ENCODE peak calls at places on chromosomes 4 and X, in eight cellular contexts. M, L, V, K, W, J, Y and S are unnamed samples. For H3K9me2 and H3K27me3, the result is how much of the 10 kb centered on the place peaks cover.

GRCh38 chr4:35538807-35539206 is 705.5 kb downstream of the ARAP2 start:
- DNase-seq in K (no peak), V (no peak), W (no peak), M (no peak), J (no peak), L (peak), Y (no peak), S (no peak)

GRCh38 chr4:176436500-176436973 is 116.8 kb downstream of the SPCS3 start:
- DNase-seq in L (no peak), Y (no peak), J (peak), K (no peak), W (peak), M (no peak), V (peak), S (peak)

GRCh38 chrX:71541546-71542022 is 8.7 kb downstream of the OGT start:
- DNase-seq in Y (no peak), M (no peak), L (no peak), K (no peak), V (no peak), J (peak), W (no peak), S (peak)

GRCh38 chr4:152680988-152681731 is 1.4 kb upstream of the TMEM154 start:
- DNase-seq in K (no peak), J (peak), W (peak), V (no peak), L (no peak), Y (no peak), M (no peak), S (peak)

GRCh38 chr4:185508162-185508561 is 27.1 kb downstream of the PDLIM3 start:
- DNase-seq in J (peak), W (peak), M (no peak), L (peak), K (no peak), Y (no peak), V (no peak), S (no peak)

GRCh38 chrX:106404512-106404911 is 207.3 kb upstream of the RADX start:
- DNase-seq in Y (no peak), V (no peak), J (peak), W (no peak), M (peak), L (peak), K (no peak), S (no peak)

GRCh38 chr4:151659631-151660030 is 101.2 kb downstream of the GATB start:
- DNase-seq in K (no peak), W (no peak), L (no peak), J (no peak), Y (no peak), M (no peak), V (no peak), S (peak)

GRCh38 chr4:96524311-96524875 is 684.5 kb downstream of the PDHA2 start:
- DNase-seq in Y (no peak), V (no peak), M (no peak), W (no peak), L (no peak), K (no peak), J (peak), S (no peak)

GRCh38 chr4:14023036-14023435 is 395.5 kb upstream of the BOD1L1 start:
- DNase-seq in Y (no peak), L (no peak), J (peak), K (no peak), V (no peak), W (no peak), M (no peak), S (peak)

GRCh38 chrX:134718329-134719317 is 60.4 kb upstream of the PLAC1 start:
- DNase-seq in J (peak), M (peak), W (peak), K (no peak), L (peak), Y (no peak), V (peak), S (peak)

GRCh38 chr4:1491630-1492457 is 85.6 kb upstream of the NKX1-1 start:
- DNase-seq in K (no peak), V (no peak), J (no peak), Y (no peak), W (no peak), M (no peak), L (no peak), S (no peak)

GRCh38 chr4:148487181-148487580 is 45.0 kb upstream of the NR3C2 start:
- DNase-seq in W (no peak), V (no peak), J (no peak), M (no peak), Y (no peak), K (peak), L (no peak), S (no peak)

GRCh38 chr4:78902313-78902712 is 36.9 kb downstream of the PAQR3 start:
- DNase-seq in W (no peak), Y (no peak), L (no peak), M (no peak), K (no peak), V (no peak), J (no peak), S (peak)

GRCh38 chr4:78907638-78908037 is 31.6 kb downstream of the PAQR3 start:
- DNase-seq in L (no peak), Y (no peak), W (no peak), J (no peak), K (no peak), M (no peak), V (no peak), S (no peak)

GRCh38 chr4:78899302-78899701 is 39.9 kb downstream of the PAQR3 start:
- DNase-seq in V (no peak), L (no peak), J (no peak), K (no peak), W (no peak), Y (no peak), M (no peak), S (no peak)

GRCh38 chr4:78901882-78902281 is 37.4 kb downstream of the PAQR3 start:
- DNase-seq in V (no peak), M (no peak), W (no peak), Y (no peak), K (no peak), J (no peak), L (no peak), S (no peak)

DNA sequence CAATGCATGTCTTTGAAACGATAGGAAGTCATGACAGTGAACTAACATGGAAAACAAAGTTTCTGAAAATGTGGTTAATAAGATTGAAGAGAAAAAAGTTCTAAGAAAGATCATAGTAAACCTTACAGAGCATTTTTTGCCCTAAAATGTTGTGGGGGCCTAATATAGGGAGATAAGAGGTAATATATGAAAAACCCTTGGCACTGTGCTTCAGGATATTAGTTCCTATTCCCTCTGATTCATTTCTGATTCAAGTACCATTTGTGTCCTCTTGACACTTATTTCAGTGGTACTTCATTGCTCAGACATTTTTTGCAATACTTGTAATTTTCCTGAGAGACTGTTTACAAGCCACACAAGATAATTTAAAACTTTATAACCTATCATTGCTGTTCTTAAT is 35.1 kb downstream of the PAQR3 start:
- DNase-seq in Y (no peak), W (no peak), J (no peak), V (no peak), K (no peak), M (no peak), L (no peak), S (peak)
- H3K9me2 ChIP-seq in Y (under half), W (under half), J (under half), V (under half), K (under half), M (under half), L (under half), S (under half)

GRCh38 chr4:48909697-48910096 is 3.1 kb upstream of the OCIAD2 start:
- DNase-seq in W (peak), K (peak), L (peak), Y (peak), J (peak), M (no peak), V (no peak), S (peak)
- H2AFZ ChIP-seq in W (no peak), K (no peak), L (no peak), Y (peak), J (no peak), M (peak), V (no peak), S (no peak)

DNA sequence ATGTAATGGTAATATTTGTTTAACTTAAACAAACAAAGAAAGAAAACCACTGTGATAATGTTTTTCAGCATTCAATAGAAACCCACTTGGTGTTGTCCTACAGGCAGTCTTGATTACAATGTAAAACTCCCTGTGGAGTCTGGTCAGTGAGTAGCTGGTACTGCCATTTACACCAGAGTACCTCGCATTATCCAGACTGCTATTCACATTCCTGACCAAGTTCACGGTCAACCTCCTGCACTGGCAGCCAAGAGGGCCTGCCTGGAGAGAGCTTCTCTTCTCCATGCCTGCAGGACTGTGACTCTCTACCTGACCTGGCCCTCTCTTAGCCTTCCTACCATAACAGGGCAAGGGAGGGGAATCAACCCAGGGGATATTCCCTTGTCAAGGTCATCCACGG is 2.9 kb upstream of the LONRF3 start:
- DNase-seq in W (no peak), L (no peak), J (peak), K (no peak), M (peak), Y (no peak), V (no peak), S (no peak)
- H3K27me3 ChIP-seq in W (under half), L (under half), J (under half), K (under half), M (half or more), Y (half or more), V (under half), S (under half)

GRCh38 chr4:182014989-182015388 is 228.2 kb upstream of the TENM3 start:
- DNase-seq in K (no peak), J (no peak), V (no peak), M (no peak), W (no peak), L (no peak), Y (no peak), S (no peak)

GRCh38 chr4:182018691-182019090 is 224.5 kb upstream of the TENM3 start:
- DNase-seq in Y (no peak), L (no peak), K (no peak), V (peak), M (no peak), W (no peak), J (no peak), S (no peak)

GRCh38 chr4:182017038-182017437 is 226.2 kb upstream of the TENM3 start:
- DNase-seq in V (no peak), Y (no peak), W (no peak), K (no peak), M (no peak), L (no peak), J (no peak), S (no peak)

GRCh38 chr4:182014164-182014563 is 229.0 kb upstream of the TENM3 start:
- DNase-seq in Y (no peak), L (no peak), K (no peak), V (no peak), J (no peak), M (no peak), W (no peak), S (no peak)

DNA sequence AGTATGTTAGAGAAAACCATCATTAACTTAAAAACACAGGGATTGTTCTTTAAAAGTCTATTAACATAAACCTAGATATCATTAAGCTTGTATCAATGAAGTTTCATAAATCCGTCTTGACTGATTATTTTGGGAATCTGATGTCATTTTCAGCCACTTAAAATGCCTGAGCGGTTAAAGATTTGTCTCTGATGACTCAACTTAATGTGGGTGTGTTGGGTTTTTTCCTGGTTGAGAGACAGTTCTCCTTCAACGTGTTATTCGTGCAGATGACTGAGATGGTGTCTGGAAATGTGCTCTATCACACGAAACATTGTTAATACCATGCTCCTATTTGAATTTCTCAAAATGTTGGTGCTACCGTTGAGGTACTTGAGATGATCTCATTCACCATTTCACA is 227.3 kb upstream of the TENM3 start:
- DNase-seq in K (no peak), V (no peak), L (no peak), Y (no peak), J (no peak), W (no peak), M (no peak), S (peak)
- H3K9me2 ChIP-seq in K (under half), V (under half), L (under half), Y (under half), J (under half), W (under half), M (under half), S (under half)

DNA sequence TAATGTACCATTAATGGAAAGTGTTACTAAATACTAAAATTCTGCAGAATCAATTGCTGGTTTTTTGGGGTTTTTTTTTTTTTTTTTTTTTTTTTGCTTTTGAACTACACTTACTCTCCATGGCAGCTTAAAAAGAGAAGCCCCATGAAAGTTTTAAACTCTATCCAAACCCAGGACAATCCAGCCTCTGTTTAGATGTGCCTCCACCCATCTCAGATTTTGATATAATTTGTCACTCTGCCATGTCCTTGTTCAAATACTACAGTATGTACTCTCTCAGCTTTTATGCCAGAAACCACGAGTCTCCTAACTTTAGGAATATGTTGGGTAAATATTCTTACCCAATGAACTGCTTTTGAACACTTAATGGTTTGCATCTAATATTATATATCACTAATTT is 84.2 kb downstream of the COL25A1 start:
- DNase-seq in V (no peak), J (no peak), Y (no peak), M (no peak), W (no peak), L (no peak), K (no peak), S (no peak)
- H2AFZ ChIP-seq in V (no peak), J (no peak), Y (no peak), M (no peak), W (no peak), L (no peak), K (no peak), S (no peak)